ENCODE peak calls at places on chromosomes 13 and 19, in ten cellular contexts. X is activated CD4-positive, alpha-beta T cell treated with anti-CD3 and anti-CD28 coated beads for 48 hours; G is tibial artery; K is AG09319; Q is stimulated activated effector memory CD8-positive, alpha-beta T cell treated with anti-CD3 and anti-CD28 coated beads, Interleukin-12 subunit alpha, Interleukin-12 subunit beta, amount 100 ng/mL, for 72 hours; U is stimulated activated CD8-positive, alpha-beta memory T cell treated with anti-CD3 and anti-CD28 coated beads, Interleukin-15, amount 100 ng/mL, for 48 hours; O is NCI-H82; B is CD8-positive, alpha-beta memory T cell; P is fibroblast of the aortic adventitia; S is T follicular helper cell. R is an unnamed sample.

GRCh38 chr13:43005460-43006236 is 13.6 kb upstream of the EPSTI1 start:
- DNase-seq in X (no peak), G (no peak), K (no peak), Q (no peak), U (no peak), O (no peak), B (no peak), P (peak), S (no peak), R (no peak)

GRCh38 chr19:55801416-55801815 is 30.4 kb downstream of the NLRP11 start:
- DNase-seq in X (no peak), G (no peak), K (no peak), Q (no peak), U (no peak), O (no peak), B (no peak), P (no peak), S (no peak), R (no peak)

GRCh38 chr13:76878043-76878442 is 8.2 kb downstream of the KCTD12 start:
- DNase-seq in X (no peak), G (no peak), K (no peak), Q (no peak), U (no peak), O (no peak), B (no peak), P (peak), S (no peak), R (no peak)

GRCh38 chr19:10587022-10587838 is at the start of gene AP1M2:
- DNase-seq in X (no peak), G (no peak), K (no peak), Q (no peak), U (no peak), O (no peak), B (no peak), P (no peak), S (no peak), R (no peak)

GRCh38 chr13:98540476-98540875 is 36.4 kb downstream of the STK24 start:
- DNase-seq in X (no peak), G (no peak), K (no peak), Q (no peak), U (no peak), O (no peak), B (no peak), P (no peak), S (no peak), R (no peak)

GRCh38 chr19:10277795-10278583 is 7.1 kb downstream of the ICAM1 start:
- DNase-seq in X (no peak), G (no peak), K (no peak), Q (no peak), U (no peak), O (no peak), B (no peak), P (no peak), S (no peak), R (no peak)

GRCh38 chr13:95113601-95114000 is 187.7 kb downstream of the ABCC4 start:
- DNase-seq in X (no peak), G (no peak), K (no peak), Q (no peak), U (no peak), O (no peak), B (no peak), P (no peak), S (no peak), R (no peak)

GRCh38 chr19:38975214-38975860 is at the start of gene FBXO17:
- DNase-seq in X (no peak), G (peak), K (no peak), Q (no peak), U (no peak), O (peak), B (no peak), P (peak), S (no peak), R (no peak)